ENCODE peak calls at places on chromosomes 2 and 18, in eight cellular contexts. P is D721Med, M is progenitor cell of endocrine pancreas, W is GM20000, V is bronchial epithelial cell, A is mesothelial cell of epicardium, D is H1, J is body of pancreas. O is an unnamed sample.

GRCh38 chr2:227462463-227462951 is 9.4 kb upstream of the AGFG1 start:
- DNase-seq in W (peak), J (no peak), V (peak), D (no peak), A (no peak), M (no peak), P (no peak), O (peak)

GRCh38 chr18:78610179-78610578 is 369.4 kb upstream of the SALL3 start:
- DNase-seq in W (no peak), V (no peak), A (no peak), P (no peak), J (no peak), D (no peak), M (no peak), O (no peak)

GRCh38 chr18:53534695-53535094 is 689.8 kb downstream of the MBD2 start:
- DNase-seq in M (no peak), W (no peak), J (peak), V (no peak), A (no peak), P (no peak), D (no peak), O (peak)

GRCh38 chr18:27778925-27779324 is 398.0 kb downstream of the CDH2 start:
- DNase-seq in V (no peak), D (no peak), J (no peak), M (no peak), W (no peak), A (no peak), P (no peak), O (no peak)

GRCh38 chr18:53266850-53267249 is 926.9 kb downstream of the DCC start:
- DNase-seq in M (no peak), V (no peak), P (no peak), W (no peak), D (no peak), A (no peak), J (no peak), O (no peak)

GRCh38 chr2:174931724-174932123 is 73.5 kb downstream of the CHN1 start:
- DNase-seq in A (no peak), D (no peak), J (no peak), V (peak), P (no peak), W (no peak), M (no peak), O (peak)

GRCh38 chr18:61323951-61324350 is 9.3 kb upstream of the CDH20 start:
- DNase-seq in A (no peak), M (no peak), J (no peak), V (peak), P (no peak), D (no peak), W (no peak), O (peak)

GRCh38 chr18:75213610-75214009 is 3.0 kb downstream of the TSHZ1 start:
- DNase-seq in J (no peak), P (no peak), W (no peak), D (no peak), M (no peak), V (peak), A (no peak), O (peak)

GRCh38 chr2:219650426-219651248 is 23.2 kb downstream of the SLC4A3 start:
- DNase-seq in D (no peak), J (no peak), W (no peak), V (no peak), M (no peak), P (no peak), A (no peak), O (no peak)

GRCh38 chr2:240928476-240929363 is 22.6 kb downstream of the CROCC2 start:
- DNase-seq in W (no peak), V (no peak), A (no peak), M (no peak), J (no peak), D (no peak), P (no peak), O (no peak)

GRCh38 chr2:2580341-2580740 is 249.3 kb upstream of the MYT1L start:
- DNase-seq in W (no peak), P (no peak), V (no peak), M (no peak), A (no peak), D (no peak), J (no peak), O (no peak)

GRCh38 chr2:106800180-106800579 is 85.8 kb downstream of the ST6GAL2 start:
- DNase-seq in V (no peak), A (no peak), W (no peak), M (no peak), J (no peak), D (no peak), P (no peak), O (no peak)

GRCh38 chr2:181376442-181376841 is 80.7 kb upstream of the ITGA4 start:
- DNase-seq in P (no peak), V (no peak), A (no peak), M (no peak), W (no peak), D (no peak), J (no peak), O (no peak)

GRCh38 chr2:204967199-204967995 is 422.1 kb downstream of the PARD3B start:
- DNase-seq in W (no peak), A (no peak), V (no peak), M (no peak), J (no peak), D (no peak), P (no peak), O (no peak)

GRCh38 chr18:64165906-64166305 is 17.0 kb upstream of the LINC00305 start:
- DNase-seq in P (no peak), M (no peak), J (no peak), V (peak), A (no peak), W (no peak), D (no peak), O (peak)

GRCh38 chr2:238060096-238060541 is 682 bp upstream of the SCLY start:
- DNase-seq in A (no peak), V (no peak), D (no peak), P (no peak), W (peak), J (no peak), M (no peak), O (no peak)

GRCh38 chr2:165647409-165647808 is 146.6 kb downstream of the GALNT3 start:
- DNase-seq in W (no peak), V (no peak), M (no peak), J (no peak), D (no peak), P (no peak), A (no peak), O (no peak)

GRCh38 chr2:232377319-232377718 is 1.2 kb upstream of the ALPP start:
- DNase-seq in P (no peak), D (no peak), V (no peak), W (no peak), A (no peak), J (no peak), M (no peak), O (no peak)

GRCh38 chr2:71277536-71278103 is 50.7 kb upstream of the PAIP2B start:
- DNase-seq in A (no peak), W (peak), M (peak), J (peak), D (no peak), V (no peak), P (no peak), O (peak)

GRCh38 chr2:75558786-75559428 is 1.8 kb downstream of the EVA1A start:
- DNase-seq in V (no peak), M (no peak), P (no peak), J (no peak), W (no peak), D (no peak), A (no peak), O (no peak)

DNA sequence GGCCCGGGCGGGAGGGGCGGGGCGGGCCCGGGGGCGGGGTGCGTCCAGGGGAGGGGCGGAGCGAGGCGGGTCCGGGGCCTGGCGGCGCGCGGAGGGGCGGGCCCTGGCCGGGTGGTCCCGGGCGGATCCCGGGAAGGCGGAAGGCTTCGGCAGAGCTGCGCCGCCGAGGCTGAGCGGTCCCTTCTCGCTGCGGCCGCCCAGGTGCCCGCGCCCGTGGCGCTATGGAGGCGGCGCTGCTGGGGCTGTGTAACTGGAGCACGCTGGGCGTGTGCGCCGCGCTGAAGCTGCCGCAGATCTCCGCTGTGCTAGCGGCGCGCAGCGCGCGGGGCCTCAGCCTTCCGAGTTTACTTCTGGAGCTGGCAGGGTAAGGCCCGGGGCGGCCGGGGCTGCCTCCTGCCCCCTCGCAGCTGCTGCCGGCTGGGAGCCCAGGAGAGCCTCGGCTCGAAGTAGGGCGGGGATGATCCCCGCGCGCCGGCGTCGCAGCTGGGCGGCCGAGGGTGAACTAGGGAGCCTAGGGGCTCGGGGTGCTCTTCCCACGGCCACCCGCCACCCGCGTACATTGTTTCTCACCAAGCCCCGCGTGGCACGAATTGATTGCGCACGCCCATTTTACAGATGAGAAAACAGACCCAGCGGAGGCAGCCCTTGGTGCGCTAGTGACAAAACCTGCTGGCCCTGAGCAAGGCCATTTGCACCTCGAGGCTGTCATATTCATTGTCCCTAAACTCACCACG is at the start of gene SLC66A3:
- DNase-seq in P (peak), A (no peak), D (peak), M (no peak), J (no peak), V (peak), W (no peak), O (peak)
- TF ChIP-seq CTCF in P (peak), A (no peak), D (no peak), M (peak), J (peak), V (peak), W (no peak), O (no peak)

GRCh38 chr18:7592305-7593071 is 25.4 kb downstream of the PTPRM start:
- DNase-seq in W (no peak), J (no peak), A (no peak), V (no peak), M (no peak), D (no peak), P (no peak), O (no peak)
- TF ChIP-seq CTCF in W (no peak), J (no peak), A (no peak), V (no peak), M (peak), D (peak), P (no peak), O (no peak)

GRCh38 chr18:9191658-9192256 is 55.2 kb downstream of the ANKRD12 start:
- DNase-seq in W (no peak), V (peak), M (no peak), A (no peak), P (no peak), J (no peak), D (no peak), O (peak)

GRCh38 chr18:9184998-9185613 is 48.5 kb downstream of the ANKRD12 start:
- DNase-seq in D (no peak), W (no peak), M (no peak), P (no peak), A (no peak), V (no peak), J (no peak), O (no peak)

GRCh38 chr18:9193031-9193430 is 56.5 kb downstream of the ANKRD12 start:
- DNase-seq in W (no peak), A (no peak), J (no peak), M (no peak), P (no peak), V (no peak), D (no peak), O (no peak)

GRCh38 chr18:9182852-9183399 is 46.3 kb downstream of the ANKRD12 start:
- DNase-seq in P (no peak), J (no peak), A (no peak), V (no peak), W (no peak), M (no peak), D (no peak), O (no peak)

GRCh38 chr18:9188359-9189231 is 52.0 kb downstream of the ANKRD12 start:
- DNase-seq in P (no peak), J (no peak), W (no peak), A (no peak), M (no peak), D (no peak), V (no peak), O (no peak)
- TF ChIP-seq CTCF in P (no peak), J (no peak), W (no peak), A (no peak), M (no peak), D (no peak), V (no peak), O (no peak)

GRCh38 chr18:72742002-72742401 is 125.8 kb downstream of the NETO1 start:
- DNase-seq in M (no peak), J (no peak), A (no peak), V (peak), W (no peak), P (no peak), D (no peak), O (peak)
- TF ChIP-seq CTCF in M (no peak), J (no peak), A (no peak), V (no peak), W (no peak), P (no peak), D (no peak), O (no peak)

GRCh38 chr2:170715062-170715931 is at the start of gene SP5:
- DNase-seq in P (peak), M (peak), D (peak), J (peak), W (peak), V (peak), A (peak), O (peak)

GRCh38 chr2:170717599-170717963 is 2.4 kb downstream of the SP5 start:
- DNase-seq in V (no peak), P (no peak), M (no peak), A (no peak), D (no peak), J (no peak), W (no peak), O (no peak)

GRCh38 chr2:170717991-170718589 is 3.0 kb downstream of the SP5 start:
- DNase-seq in P (no peak), W (no peak), J (no peak), M (no peak), A (no peak), D (no peak), V (no peak), O (no peak)

GRCh38 chr2:170715932-170716777 is 1.0 kb downstream of the SP5 start:
- DNase-seq in W (peak), J (peak), V (no peak), D (no peak), P (no peak), A (no peak), M (no peak), O (no peak)

DNA sequence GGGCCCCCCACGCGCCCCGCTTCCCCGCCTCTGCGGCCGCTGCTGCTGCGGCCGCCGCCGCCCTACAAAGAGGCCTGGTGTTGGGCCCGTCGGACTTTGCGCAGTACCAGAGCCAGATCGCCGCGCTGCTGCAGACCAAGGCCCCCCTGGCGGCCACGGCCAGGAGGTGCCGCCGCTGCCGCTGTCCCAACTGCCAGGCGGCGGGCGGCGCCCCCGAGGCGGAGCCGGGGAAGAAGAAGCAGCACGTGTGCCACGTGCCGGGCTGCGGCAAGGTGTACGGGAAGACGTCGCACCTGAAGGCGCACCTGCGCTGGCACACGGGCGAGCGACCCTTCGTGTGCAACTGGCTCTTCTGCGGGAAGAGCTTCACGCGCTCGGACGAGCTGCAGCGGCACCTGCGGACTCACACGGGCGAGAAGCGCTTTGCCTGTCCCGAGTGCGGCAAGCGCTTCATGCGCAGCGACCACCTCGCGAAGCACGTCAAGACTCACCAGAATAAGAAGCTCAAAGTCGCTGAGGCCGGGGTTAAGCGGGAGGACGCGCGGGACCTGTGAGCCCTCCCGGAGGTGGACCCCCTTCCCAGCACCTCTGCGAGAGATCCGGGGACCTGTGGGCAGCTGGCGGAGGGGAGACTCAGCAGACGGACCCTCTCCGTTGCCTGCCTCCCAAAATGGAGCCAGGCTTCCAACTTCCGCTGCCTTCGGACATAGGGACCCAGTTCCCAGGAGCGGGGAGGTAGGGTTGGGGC is 1.9 kb downstream of the SP5 start:
- DNase-seq in M (peak), W (peak), D (peak), A (peak), J (peak), V (no peak), P (peak), O (peak)
- TF ChIP-seq CTCF in M (peak), W (peak), D (peak), A (peak), J (peak), V (peak), P (peak), O (peak)

GRCh38 chr18:9802774-9803697 is 82.7 kb upstream of the TXNDC2 start:
- DNase-seq in W (no peak), A (no peak), V (no peak), M (no peak), J (no peak), D (no peak), P (no peak), O (no peak)

GRCh38 chr18:9802175-9802747 is 83.5 kb upstream of the TXNDC2 start:
- DNase-seq in J (no peak), M (no peak), W (no peak), V (no peak), D (no peak), A (no peak), P (no peak), O (no peak)

GRCh38 chr18:9803698-9804516 is 81.9 kb upstream of the TXNDC2 start:
- DNase-seq in J (peak), D (no peak), W (no peak), A (no peak), P (no peak), V (no peak), M (no peak), O (no peak)

GRCh38 chr18:9806905-9807304 is 78.9 kb upstream of the TXNDC2 start:
- DNase-seq in V (no peak), M (no peak), W (no peak), P (no peak), D (no peak), J (no peak), A (no peak), O (no peak)

DNA sequence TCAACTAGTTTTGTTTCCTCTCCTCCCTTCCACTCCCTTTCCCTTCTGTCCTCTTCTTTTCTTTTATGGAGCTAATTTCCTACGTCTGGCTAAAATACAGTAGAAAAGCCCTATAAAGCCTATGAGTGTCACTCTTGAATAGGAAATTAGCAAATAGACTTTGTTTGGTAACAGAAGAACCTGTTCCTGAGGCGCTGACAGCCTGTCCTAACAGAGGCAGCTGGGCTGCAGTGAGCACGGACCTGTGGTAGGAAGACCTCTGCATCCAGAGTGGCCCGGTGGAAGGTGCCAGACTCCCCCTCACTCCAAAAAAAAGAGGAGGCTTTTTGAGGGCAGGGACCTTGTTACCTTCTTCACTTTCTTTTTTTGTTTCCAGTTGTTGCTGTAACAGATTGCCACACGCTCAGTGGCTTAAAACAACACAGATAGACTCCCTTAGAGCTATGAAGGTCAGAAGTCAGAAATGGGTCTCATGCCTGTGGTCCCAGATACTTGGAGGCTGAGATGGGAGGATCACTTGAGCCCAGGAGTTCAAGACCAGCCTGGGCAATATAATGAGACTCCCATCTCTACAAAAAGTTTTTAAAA is 81.2 kb upstream of the TXNDC2 start:
- DNase-seq in P (no peak), D (no peak), V (no peak), W (no peak), A (no peak), M (no peak), J (peak), O (no peak)
- TF ChIP-seq CTCF in P (no peak), D (no peak), V (no peak), W (no peak), A (no peak), M (no peak), J (no peak), O (no peak)

GRCh38 chr2:26486789-26487188 is 8.9 kb upstream of the OTOF start:
- DNase-seq in P (no peak), M (no peak), D (no peak), A (no peak), J (no peak), W (no peak), V (no peak), O (no peak)
- TF ChIP-seq CTCF in P (no peak), M (no peak), D (no peak), A (no peak), J (no peak), W (no peak), V (no peak), O (no peak)

DNA sequence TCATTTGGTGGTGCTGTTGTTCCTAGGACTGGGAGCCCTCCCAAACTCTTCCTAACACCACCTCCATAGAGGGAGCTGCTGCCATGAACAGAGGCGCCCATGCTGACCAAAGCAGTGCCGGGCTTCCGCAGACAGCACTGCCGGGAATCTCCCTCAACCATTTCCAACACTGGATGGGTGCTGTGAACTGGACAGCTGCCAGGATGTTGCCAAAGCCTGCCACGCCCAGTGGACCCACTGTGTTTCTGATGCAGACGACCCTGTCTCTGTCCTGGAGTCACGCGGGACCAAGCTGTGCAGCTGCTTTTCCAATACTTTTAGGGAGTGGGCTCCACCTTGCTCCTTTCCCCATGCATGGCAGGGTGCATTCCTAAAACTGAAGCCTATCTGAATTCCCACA is 16.9 kb upstream of the GNAL start:
- DNase-seq in M (no peak), P (no peak), A (no peak), D (no peak), W (no peak), V (no peak), J (no peak), O (no peak)
- TF ChIP-seq CTCF in M (no peak), P (no peak), A (no peak), D (no peak), W (no peak), V (no peak), J (no peak), O (no peak)

O was measured in epithelial cell of esophagus.